ENCODE peak calls at places on chromosome 4, in seven cellular contexts. K is NCI-H510A, X is NCI-H1105, H is ureter, S is prostate gland, Y is COLO829, R is A172. W is an unnamed sample.

GRCh38 chr4:122776916-122777315 is 44.4 kb downstream of the BBS12 start:
- DNase-seq in K (peak), X (peak), H (no peak), S (no peak), Y (no peak), R (no peak), W (no peak)

GRCh38 chr4:123659759-123660158 is 263.2 kb downstream of the SPRY1 start:
- DNase-seq in K (no peak), X (no peak), H (no peak), S (no peak), Y (peak), R (no peak), W (no peak)

GRCh38 chr4:5462896-5463295 is 245.5 kb downstream of the EVC2 start:
- DNase-seq in K (no peak), X (no peak), H (no peak), S (no peak), Y (no peak), R (no peak), W (no peak)

GRCh38 chr4:112938461-112939058 is 110.9 kb upstream of the ANK2 start:
- DNase-seq in K (no peak), X (peak), H (no peak), S (no peak), Y (peak), R (peak), W (no peak)

GRCh38 chr4:90580271-90580825 is 453.2 kb downstream of the CCSER1 start:
- DNase-seq in K (no peak), X (no peak), H (no peak), S (no peak), Y (no peak), R (no peak), W (no peak)

GRCh38 chr4:4519296-4519898 is 22.5 kb downstream of the STX18 start:
- DNase-seq in K (no peak), X (no peak), H (no peak), S (no peak), Y (no peak), R (peak), W (no peak)

GRCh38 chr4:122224348-122224747 is 72.2 kb downstream of the BLTP1 start:
- DNase-seq in K (no peak), X (no peak), H (no peak), S (no peak), Y (no peak), R (peak), W (no peak)

GRCh38 chr4:184456337-184456736 is 18.0 kb downstream of the IRF2 start:
- DNase-seq in K (no peak), X (no peak), H (no peak), S (no peak), Y (no peak), R (no peak), W (no peak)

GRCh38 chr4:150133605-150134004 is 55.4 kb downstream of the DCLK2 start:
- DNase-seq in K (no peak), X (no peak), H (no peak), S (no peak), Y (no peak), R (no peak), W (no peak)

GRCh38 chr4:6944311-6945051 is 34.9 kb downstream of the TBC1D14 start:
- DNase-seq in K (no peak), X (no peak), H (no peak), S (no peak), Y (no peak), R (peak), W (no peak)

W was measured in mucosa of gallbladder.